ENCODE peak calls at places on chromosome 2, in seven cellular contexts. One of them, this sample, is unnamed.
A peak's percentile ranks its signal among the peaks of the same experiment; 100 is the strongest.

GRCh38 chr2:5195636-5196035 is 496.5 kb upstream of the SOX11 start:
- DNase-seq in NCI-H748 treated with DMSO at 0.1 percent for 48 hours: peak; percentile 76
- DNase-seq in astrocyte: no peak
- DNase-seq in activated CD4-positive, alpha-beta T cell treated with anti-CD3 and anti-CD28 coated beads, Interleukin-2, amount 50 U/mL, for 1 hour: no peak
- DNase-seq in Kasumi-1: no peak
- DNase-seq in T follicular helper cell: no peak
- DNase-seq in GM12865: no peak
- DNase-seq in this sample: no peak

GRCh38 chr2:235027558-235028214 is 75.9 kb downstream of the SH3BP4 start:
- DNase-seq in NCI-H748 treated with DMSO at 0.1 percent for 48 hours: no peak
- DNase-seq in astrocyte: peak; percentile 80
- DNase-seq in activated CD4-positive, alpha-beta T cell treated with anti-CD3 and anti-CD28 coated beads, Interleukin-2, amount 50 U/mL, for 1 hour: no peak
- DNase-seq in Kasumi-1: no peak
- DNase-seq in T follicular helper cell: no peak
- DNase-seq in GM12865: no peak
- DNase-seq in this sample: no peak

GRCh38 chr2:238063414-238064189 is 2.8 kb downstream of the SCLY start:
- DNase-seq in NCI-H748 treated with DMSO at 0.1 percent for 48 hours: no peak
- DNase-seq in astrocyte: no peak
- DNase-seq in activated CD4-positive, alpha-beta T cell treated with anti-CD3 and anti-CD28 coated beads, Interleukin-2, amount 50 U/mL, for 1 hour: no peak
- DNase-seq in Kasumi-1: no peak
- DNase-seq in T follicular helper cell: no peak
- DNase-seq in GM12865: no peak
- DNase-seq in this sample: no peak

GRCh38 chr2:191629001-191629453 is 48.9 kb upstream of the NABP1 start:
- DNase-seq in NCI-H748 treated with DMSO at 0.1 percent for 48 hours: no peak
- DNase-seq in astrocyte: no peak
- DNase-seq in activated CD4-positive, alpha-beta T cell treated with anti-CD3 and anti-CD28 coated beads, Interleukin-2, amount 50 U/mL, for 1 hour: no peak
- DNase-seq in Kasumi-1: no peak
- DNase-seq in T follicular helper cell: no peak
- DNase-seq in GM12865: no peak
- DNase-seq in this sample: no peak

GRCh38 chr2:226652983-226653765 is 146.4 kb downstream of the IRS1 start:
- DNase-seq in NCI-H748 treated with DMSO at 0.1 percent for 48 hours: no peak
- DNase-seq in astrocyte: peak; percentile 39
- DNase-seq in activated CD4-positive, alpha-beta T cell treated with anti-CD3 and anti-CD28 coated beads, Interleukin-2, amount 50 U/mL, for 1 hour: no peak
- DNase-seq in Kasumi-1: no peak
- DNase-seq in T follicular helper cell: no peak
- DNase-seq in GM12865: no peak
- DNase-seq in this sample: no peak

GRCh38 chr2:143717532-143718168 is 588.4 kb downstream of the ARHGAP15 start:
- DNase-seq in NCI-H748 treated with DMSO at 0.1 percent for 48 hours: no peak
- DNase-seq in astrocyte: peak; percentile 11
- DNase-seq in activated CD4-positive, alpha-beta T cell treated with anti-CD3 and anti-CD28 coated beads, Interleukin-2, amount 50 U/mL, for 1 hour: no peak
- DNase-seq in Kasumi-1: no peak
- DNase-seq in T follicular helper cell: no peak
- DNase-seq in GM12865: no peak
- DNase-seq in this sample: no peak

GRCh38 chr2:69253033-69253535 is 133.9 kb downstream of the GFPT1 start:
- DNase-seq in NCI-H748 treated with DMSO at 0.1 percent for 48 hours: no peak
- DNase-seq in astrocyte: peak; percentile 61
- DNase-seq in activated CD4-positive, alpha-beta T cell treated with anti-CD3 and anti-CD28 coated beads, Interleukin-2, amount 50 U/mL, for 1 hour: no peak
- DNase-seq in Kasumi-1: no peak
- DNase-seq in T follicular helper cell: no peak
- DNase-seq in GM12865: no peak
- DNase-seq in this sample: no peak

GRCh38 chr2:71060871-71061270 is 7.6 kb upstream of the NAGK start:
- DNase-seq in NCI-H748 treated with DMSO at 0.1 percent for 48 hours: no peak
- DNase-seq in astrocyte: no peak
- DNase-seq in activated CD4-positive, alpha-beta T cell treated with anti-CD3 and anti-CD28 coated beads, Interleukin-2, amount 50 U/mL, for 1 hour: no peak
- DNase-seq in Kasumi-1: no peak
- DNase-seq in T follicular helper cell: no peak
- DNase-seq in GM12865: no peak
- DNase-seq in this sample: no peak

GRCh38 chr2:86333378-86333777 is 4.0 kb downstream of the REEP1 start:
- DNase-seq in NCI-H748 treated with DMSO at 0.1 percent for 48 hours: no peak
- DNase-seq in astrocyte: no peak
- DNase-seq in activated CD4-positive, alpha-beta T cell treated with anti-CD3 and anti-CD28 coated beads, Interleukin-2, amount 50 U/mL, for 1 hour: no peak
- DNase-seq in Kasumi-1: no peak
- DNase-seq in T follicular helper cell: no peak
- DNase-seq in GM12865: no peak
- DNase-seq in this sample: no peak

GRCh38 chr2:103506812-103507211 is 745.0 kb downstream of the TMEM182 start:
- DNase-seq in NCI-H748 treated with DMSO at 0.1 percent for 48 hours: no peak
- DNase-seq in astrocyte: no peak
- DNase-seq in activated CD4-positive, alpha-beta T cell treated with anti-CD3 and anti-CD28 coated beads, Interleukin-2, amount 50 U/mL, for 1 hour: no peak
- DNase-seq in Kasumi-1: no peak
- DNase-seq in T follicular helper cell: no peak
- DNase-seq in GM12865: no peak
- DNase-seq in this sample: no peak

GRCh38 chr2:182717451-182718215 is 1.6 kb downstream of the DNAJC10 start:
- DNase-seq in NCI-H748 treated with DMSO at 0.1 percent for 48 hours: peak; percentile 79
- DNase-seq in astrocyte: no peak
- DNase-seq in activated CD4-positive, alpha-beta T cell treated with anti-CD3 and anti-CD28 coated beads, Interleukin-2, amount 50 U/mL, for 1 hour: no peak
- DNase-seq in Kasumi-1: peak; percentile 19
- DNase-seq in T follicular helper cell: no peak
- DNase-seq in GM12865: peak; percentile 54
- DNase-seq in this sample: no peak

GRCh38 chr2:98455494-98455976 is 10.9 kb downstream of the INPP4A start:
- DNase-seq in NCI-H748 treated with DMSO at 0.1 percent for 48 hours: no peak
- DNase-seq in astrocyte: no peak
- DNase-seq in activated CD4-positive, alpha-beta T cell treated with anti-CD3 and anti-CD28 coated beads, Interleukin-2, amount 50 U/mL, for 1 hour: no peak
- DNase-seq in Kasumi-1: peak; percentile 72
- DNase-seq in T follicular helper cell: no peak
- DNase-seq in GM12865: peak; percentile 72
- DNase-seq in this sample: no peak

GRCh38 chr2:136305517-136306192 is 187.7 kb upstream of the CXCR4 start:
- DNase-seq in NCI-H748 treated with DMSO at 0.1 percent for 48 hours: no peak
- DNase-seq in astrocyte: no peak
- DNase-seq in activated CD4-positive, alpha-beta T cell treated with anti-CD3 and anti-CD28 coated beads, Interleukin-2, amount 50 U/mL, for 1 hour: peak; percentile 29
- DNase-seq in Kasumi-1: no peak
- DNase-seq in T follicular helper cell: no peak
- DNase-seq in GM12865: peak; percentile 85
- DNase-seq in this sample: no peak

GRCh38 chr2:176096986-176097819 is 2.4 kb upstream of the HOXD12 start:
- DNase-seq in NCI-H748 treated with DMSO at 0.1 percent for 48 hours: peak; percentile 91
- DNase-seq in astrocyte: no peak
- DNase-seq in activated CD4-positive, alpha-beta T cell treated with anti-CD3 and anti-CD28 coated beads, Interleukin-2, amount 50 U/mL, for 1 hour: peak; percentile 57
- DNase-seq in Kasumi-1: peak; percentile 93
- DNase-seq in T follicular helper cell: peak; percentile 38
- DNase-seq in GM12865: peak; percentile 79
- DNase-seq in this sample: peak; percentile 29

GRCh38 chr2:240582781-240583180 is 3.8 kb upstream of the CAPN10 start:
- DNase-seq in NCI-H748 treated with DMSO at 0.1 percent for 48 hours: no peak
- DNase-seq in astrocyte: no peak
- DNase-seq in activated CD4-positive, alpha-beta T cell treated with anti-CD3 and anti-CD28 coated beads, Interleukin-2, amount 50 U/mL, for 1 hour: no peak
- DNase-seq in Kasumi-1: no peak
- DNase-seq in T follicular helper cell: no peak
- DNase-seq in GM12865: no peak
- DNase-seq in this sample: no peak

GRCh38 chr2:80490964-80491363 is 186.4 kb upstream of the LRRTM1 start:
- DNase-seq in NCI-H748 treated with DMSO at 0.1 percent for 48 hours: no peak
- DNase-seq in astrocyte: no peak
- DNase-seq in activated CD4-positive, alpha-beta T cell treated with anti-CD3 and anti-CD28 coated beads, Interleukin-2, amount 50 U/mL, for 1 hour: no peak
- DNase-seq in Kasumi-1: no peak
- DNase-seq in T follicular helper cell: no peak
- DNase-seq in GM12865: no peak
- DNase-seq in this sample: no peak

GRCh38 chr2:97741251-97741650 is 27.9 kb downstream of the ZAP70 start:
- DNase-seq in NCI-H748 treated with DMSO at 0.1 percent for 48 hours: no peak
- DNase-seq in astrocyte: no peak
- DNase-seq in activated CD4-positive, alpha-beta T cell treated with anti-CD3 and anti-CD28 coated beads, Interleukin-2, amount 50 U/mL, for 1 hour: no peak
- DNase-seq in Kasumi-1: no peak
- DNase-seq in T follicular helper cell: no peak
- DNase-seq in GM12865: no peak
- DNase-seq in this sample: no peak

GRCh38 chr2:27792759-27793158 is 21.2 kb downstream of the MRPL33 start:
- DNase-seq in NCI-H748 treated with DMSO at 0.1 percent for 48 hours: no peak
- DNase-seq in astrocyte: peak; percentile 54
- DNase-seq in activated CD4-positive, alpha-beta T cell treated with anti-CD3 and anti-CD28 coated beads, Interleukin-2, amount 50 U/mL, for 1 hour: no peak
- DNase-seq in Kasumi-1: no peak
- DNase-seq in T follicular helper cell: no peak
- DNase-seq in GM12865: no peak
- DNase-seq in this sample: no peak

GRCh38 chr2:188404341-188405004 is 112.8 kb downstream of the GULP1 start:
- DNase-seq in NCI-H748 treated with DMSO at 0.1 percent for 48 hours: no peak
- DNase-seq in astrocyte: peak; percentile 48
- DNase-seq in activated CD4-positive, alpha-beta T cell treated with anti-CD3 and anti-CD28 coated beads, Interleukin-2, amount 50 U/mL, for 1 hour: no peak
- DNase-seq in Kasumi-1: no peak
- DNase-seq in T follicular helper cell: no peak
- DNase-seq in GM12865: no peak
- DNase-seq in this sample: no peak